ENCODE peak calls at places on chromosome 3, in four cellular contexts. B is stimulated activated CD4-positive, alpha-beta T cell treated with anti-CD3 and anti-CD28 coated beads, Interleukin-12 subunit alpha, Interleukin-12 subunit beta, amount 100 ng/mL, for 4 hours; K is neural progenitor cell; A is CD4-positive, alpha-beta T cell. N is an unnamed sample.

GRCh38 chr3:27089063-27089462 is 280.1 kb downstream of the NEK10 start:
- DNase-seq in B (no peak), K (no peak), A (no peak), N (no peak)

GRCh38 chr3:113847243-113847642 is 8.7 kb downstream of the GRAMD1C start:
- DNase-seq in B (no peak), K (no peak), A (no peak), N (no peak)

GRCh38 chr3:171160326-171160725 is 133.8 kb upstream of the SLC2A2 start:
- DNase-seq in B (no peak), K (no peak), A (no peak), N (no peak)

GRCh38 chr3:126554560-126555525 is 3.9 kb downstream of the C3orf22 start:
- DNase-seq in B (no peak), K (no peak), A (peak), N (no peak)

GRCh38 chr3:53264718-53265117 is 8.9 kb upstream of the TKT start:
- DNase-seq in B (no peak), K (no peak), A (no peak), N (no peak)

GRCh38 chr3:128301186-128302023 is 148.1 kb downstream of the EEFSEC start:
- DNase-seq in B (no peak), K (no peak), A (no peak), N (no peak)

GRCh38 chr3:51386852-51387229 is 1.8 kb downstream of the MANF start:
- DNase-seq in B (no peak), K (no peak), A (peak), N (no peak)

GRCh38 chr3:143763568-143764162 is 84.6 kb downstream of the SLC9A9 start:
- DNase-seq in B (no peak), K (peak), A (no peak), N (no peak)

GRCh38 chr3:159734681-159735080 is 254.0 kb upstream of the IL12A start:
- DNase-seq in B (no peak), K (no peak), A (no peak), N (no peak)

GRCh38 chr3:49509028-49509561 is 39.0 kb downstream of the DAG1 start:
- DNase-seq in B (no peak), K (no peak), A (no peak), N (no peak)

GRCh38 chr3:130539005-130539404 is 22.0 kb downstream of the COL6A6 start:
- DNase-seq in B (peak), K (peak), A (no peak), N (no peak)

GRCh38 chr3:135131290-135131689 is 336.2 kb downstream of the EPHB1 start:
- DNase-seq in B (no peak), K (no peak), A (no peak), N (no peak)

GRCh38 chr3:133865136-133865855 is 30.4 kb downstream of the RAB6B start:
- DNase-seq in B (no peak), K (no peak), A (no peak), N (no peak)

GRCh38 chr3:42032693-42033349 is 58.3 kb upstream of the TRAK1 start:
- DNase-seq in B (no peak), K (peak), A (no peak), N (no peak)

GRCh38 chr3:131299836-131300235 is 81.7 kb upstream of the NUDT16 start:
- DNase-seq in B (no peak), K (no peak), A (no peak), N (no peak)

GRCh38 chr3:167863811-167864558 is 128.5 kb downstream of the SERPINI1 start:
- DNase-seq in B (no peak), K (no peak), A (no peak), N (no peak)

GRCh38 chr3:141538568-141538967 is 51.7 kb downstream of the RASA2 start:
- DNase-seq in B (no peak), K (no peak), A (no peak), N (no peak)

GRCh38 chr3:8458235-8458634 is 43.4 kb upstream of the LMCD1 start:
- DNase-seq in B (no peak), K (no peak), A (no peak), N (no peak)

GRCh38 chr3:188631291-188632010 is 477.5 kb downstream of the LPP start:
- DNase-seq in B (no peak), K (no peak), A (no peak), N (no peak)

GRCh38 chr3:12292770-12293169 is 3.9 kb downstream of the PPARG start:
- DNase-seq in B (no peak), K (no peak), A (no peak), N (no peak)

GRCh38 chr3:171704002-171704401 is 106.3 kb downstream of the PLD1 start:
- DNase-seq in B (no peak), K (peak), A (no peak), N (no peak)

GRCh38 chr3:133075027-133075426 is 36.8 kb downstream of the TMEM108 start:
- DNase-seq in B (no peak), K (no peak), A (no peak), N (no peak)

GRCh38 chr3:157914882-157915281 is 191.3 kb downstream of the SHOX2 start:
- DNase-seq in B (no peak), K (no peak), A (no peak), N (no peak)

GRCh38 chr3:141388823-141389617 is 20.7 kb downstream of the ZBTB38 start:
- DNase-seq in B (no peak), K (no peak), A (no peak), N (no peak)

GRCh38 chr3:10792208-10792607 is 23.8 kb upstream of the SLC6A11 start:
- DNase-seq in B (no peak), K (no peak), A (no peak), N (no peak)

GRCh38 chr3:132964267-132964666 is 73.9 kb upstream of the TMEM108 start:
- DNase-seq in B (no peak), K (no peak), A (no peak), N (no peak)

GRCh38 chr3:161057518-161057917 is 47.6 kb downstream of the B3GALNT1 start:
- DNase-seq in B (no peak), K (no peak), A (no peak), N (no peak)

GRCh38 chr3:29525254-29525881 is 244.5 kb downstream of the RBMS3 start:
- DNase-seq in B (no peak), K (no peak), A (no peak), N (no peak)